ENCODE peak calls at places on chromosomes 7 and 10, in four cellular contexts. One of them, this sample, is unnamed.

GRCh38 chr7:123738808-123739207 is 10.0 kb downstream of the WASL start:
- DNase-seq in T-helper 1 cell: no peak
- DNase-seq in stimulated activated CD4-positive, alpha-beta T cell treated with anti-CD3 and anti-CD28 coated beads, Interleukin-4, amount 100 ng/mL, for 4 hours: no peak
- DNase-seq in stimulated activated CD8-positive, alpha-beta memory T cell treated with anti-CD3 and anti-CD28 coated beads, Interleukin-2, amount 100 ng/mL, for 1 hour: no peak
- DNase-seq in this sample: no peak

GRCh38 chr7:142784096-142784495 is 13.3 kb downstream of the PRSS2 start:
- DNase-seq in T-helper 1 cell: no peak
- DNase-seq in stimulated activated CD8-positive, alpha-beta memory T cell treated with anti-CD3 and anti-CD28 coated beads, Interleukin-2, amount 100 ng/mL, for 1 hour: no peak
- DNase-seq in stimulated activated CD4-positive, alpha-beta T cell treated with anti-CD3 and anti-CD28 coated beads, Interleukin-4, amount 100 ng/mL, for 4 hours: no peak
- DNase-seq in this sample: no peak

GRCh38 chr7:132618271-132618955 is 42.1 kb upstream of the PLXNA4 start:
- DNase-seq in T-helper 1 cell: no peak
- DNase-seq in stimulated activated CD4-positive, alpha-beta T cell treated with anti-CD3 and anti-CD28 coated beads, Interleukin-4, amount 100 ng/mL, for 4 hours: no peak
- DNase-seq in stimulated activated CD8-positive, alpha-beta memory T cell treated with anti-CD3 and anti-CD28 coated beads, Interleukin-2, amount 100 ng/mL, for 1 hour: no peak
- DNase-seq in this sample: no peak

GRCh38 chr10:48946891-48947500 is 7.4 kb upstream of the LRRC18 start:
- DNase-seq in stimulated activated CD8-positive, alpha-beta memory T cell treated with anti-CD3 and anti-CD28 coated beads, Interleukin-2, amount 100 ng/mL, for 1 hour: no peak
- DNase-seq in T-helper 1 cell: no peak
- DNase-seq in stimulated activated CD4-positive, alpha-beta T cell treated with anti-CD3 and anti-CD28 coated beads, Interleukin-4, amount 100 ng/mL, for 4 hours: no peak
- DNase-seq in this sample: no peak

GRCh38 chr10:93259126-93259525 is 185.4 kb downstream of the CYP26A1 start:
- DNase-seq in stimulated activated CD8-positive, alpha-beta memory T cell treated with anti-CD3 and anti-CD28 coated beads, Interleukin-2, amount 100 ng/mL, for 1 hour: no peak
- DNase-seq in T-helper 1 cell: no peak
- DNase-seq in stimulated activated CD4-positive, alpha-beta T cell treated with anti-CD3 and anti-CD28 coated beads, Interleukin-4, amount 100 ng/mL, for 4 hours: no peak
- DNase-seq in this sample: no peak

GRCh38 chr7:65750511-65751344 is 122.1 kb upstream of the VKORC1L1 start:
- DNase-seq in T-helper 1 cell: peak
- DNase-seq in stimulated activated CD4-positive, alpha-beta T cell treated with anti-CD3 and anti-CD28 coated beads, Interleukin-4, amount 100 ng/mL, for 4 hours: peak
- DNase-seq in stimulated activated CD8-positive, alpha-beta memory T cell treated with anti-CD3 and anti-CD28 coated beads, Interleukin-2, amount 100 ng/mL, for 1 hour: peak
- DNase-seq in this sample: peak

GRCh38 chr10:114893248-114893647 is 44.7 kb upstream of the TRUB1 start:
- DNase-seq in stimulated activated CD4-positive, alpha-beta T cell treated with anti-CD3 and anti-CD28 coated beads, Interleukin-4, amount 100 ng/mL, for 4 hours: no peak
- DNase-seq in T-helper 1 cell: no peak
- DNase-seq in stimulated activated CD8-positive, alpha-beta memory T cell treated with anti-CD3 and anti-CD28 coated beads, Interleukin-2, amount 100 ng/mL, for 1 hour: no peak
- DNase-seq in this sample: no peak

GRCh38 chr10:6018422-6018821 is 41.1 kb upstream of the IL15RA start:
- DNase-seq in stimulated activated CD8-positive, alpha-beta memory T cell treated with anti-CD3 and anti-CD28 coated beads, Interleukin-2, amount 100 ng/mL, for 1 hour: no peak
- DNase-seq in T-helper 1 cell: no peak
- DNase-seq in stimulated activated CD4-positive, alpha-beta T cell treated with anti-CD3 and anti-CD28 coated beads, Interleukin-4, amount 100 ng/mL, for 4 hours: no peak
- DNase-seq in this sample: no peak

GRCh38 chr10:73917566-73918305 is 6.8 kb downstream of the PLAU start:
- DNase-seq in stimulated activated CD4-positive, alpha-beta T cell treated with anti-CD3 and anti-CD28 coated beads, Interleukin-4, amount 100 ng/mL, for 4 hours: no peak
- DNase-seq in stimulated activated CD8-positive, alpha-beta memory T cell treated with anti-CD3 and anti-CD28 coated beads, Interleukin-2, amount 100 ng/mL, for 1 hour: no peak
- DNase-seq in T-helper 1 cell: no peak
- DNase-seq in this sample: no peak

GRCh38 chr10:107899075-107899474 is 734.6 kb upstream of the SORCS1 start:
- DNase-seq in stimulated activated CD4-positive, alpha-beta T cell treated with anti-CD3 and anti-CD28 coated beads, Interleukin-4, amount 100 ng/mL, for 4 hours: no peak
- DNase-seq in T-helper 1 cell: no peak
- DNase-seq in stimulated activated CD8-positive, alpha-beta memory T cell treated with anti-CD3 and anti-CD28 coated beads, Interleukin-2, amount 100 ng/mL, for 1 hour: no peak
- DNase-seq in this sample: no peak

GRCh38 chr7:12984117-12984516 is 296.7 kb downstream of the ARL4A start:
- DNase-seq in stimulated activated CD8-positive, alpha-beta memory T cell treated with anti-CD3 and anti-CD28 coated beads, Interleukin-2, amount 100 ng/mL, for 1 hour: no peak
- DNase-seq in T-helper 1 cell: no peak
- DNase-seq in stimulated activated CD4-positive, alpha-beta T cell treated with anti-CD3 and anti-CD28 coated beads, Interleukin-4, amount 100 ng/mL, for 4 hours: no peak
- DNase-seq in this sample: no peak

GRCh38 chr10:11260136-11260535 is 242.5 kb downstream of the CELF2 start:
- DNase-seq in stimulated activated CD4-positive, alpha-beta T cell treated with anti-CD3 and anti-CD28 coated beads, Interleukin-4, amount 100 ng/mL, for 4 hours: no peak
- DNase-seq in T-helper 1 cell: no peak
- DNase-seq in stimulated activated CD8-positive, alpha-beta memory T cell treated with anti-CD3 and anti-CD28 coated beads, Interleukin-2, amount 100 ng/mL, for 1 hour: no peak
- DNase-seq in this sample: no peak

GRCh38 chr10:17959870-17960269 is 8.2 kb downstream of the SLC39A12 start:
- DNase-seq in T-helper 1 cell: no peak
- DNase-seq in stimulated activated CD8-positive, alpha-beta memory T cell treated with anti-CD3 and anti-CD28 coated beads, Interleukin-2, amount 100 ng/mL, for 1 hour: no peak
- DNase-seq in stimulated activated CD4-positive, alpha-beta T cell treated with anti-CD3 and anti-CD28 coated beads, Interleukin-4, amount 100 ng/mL, for 4 hours: no peak
- DNase-seq in this sample: no peak